ENCODE peak calls at places on chromosomes 16 and 17, in seven cellular contexts. K, U, B, X, N, E and V are unnamed samples.

GRCh38 chr16:28538733-28539596 is at the start of gene NUPR1:
- DNase-seq in K (no peak), U (no peak), B (no peak), X (peak; percentile 98), N (peak; percentile 50), E (peak; percentile 58), V (peak; percentile 60)

GRCh38 chr16:68287276-68288251 is 23.2 kb downstream of the SLC7A6OS start:
- DNase-seq in K (no peak), U (no peak), B (no peak), X (peak; percentile 77), N (no peak), E (no peak), V (peak; percentile 49)

GRCh38 chr17:77188084-77189066 is 47.6 kb downstream of the SEC14L1 start:
- DNase-seq in K (no peak), U (no peak), B (no peak), X (no peak), N (no peak), E (no peak), V (no peak)

GRCh38 chr17:82356028-82356427 is 3.0 kb upstream of the TEX19 start:
- DNase-seq in K (no peak), U (no peak), B (no peak), X (peak; percentile 22), N (no peak), E (no peak), V (no peak)

GRCh38 chr16:11570796-11571195 is 15.9 kb downstream of the LITAF start:
- DNase-seq in K (no peak), U (no peak), B (no peak), X (no peak), N (no peak), E (no peak), V (no peak)

GRCh38 chr16:799111-799947 is 1.2 kb downstream of the GNG13 start:
- DNase-seq in K (no peak), U (no peak), B (no peak), X (no peak), N (no peak), E (no peak), V (no peak)

GRCh38 chr17:3512512-3513171 is 36.8 kb downstream of the ASPA start:
- DNase-seq in K (no peak), U (no peak), B (peak; percentile 23), X (peak; percentile 83), N (peak; percentile 82), E (peak; percentile 15), V (no peak)

GRCh38 chr16:10629592-10629963 is 49.2 kb upstream of the EMP2 start:
- DNase-seq in K (no peak), U (no peak), B (no peak), X (no peak), N (no peak), E (no peak), V (no peak)

GRCh38 chr16:3514621-3515020 is 13.8 kb downstream of the CLUAP1 start:
- DNase-seq in K (no peak), U (no peak), B (no peak), X (peak; percentile 94), N (no peak), E (peak; percentile 60), V (peak; percentile 70)

GRCh38 chr17:19933221-19933620 is 44.4 kb downstream of the AKAP10 start:
- DNase-seq in K (no peak), U (no peak), B (no peak), X (peak; percentile 65), N (no peak), E (no peak), V (no peak)

GRCh38 chr16:53356478-53357207 is 77.6 kb upstream of the RBL2 start:
- DNase-seq in K (no peak), U (no peak), B (no peak), X (no peak), N (no peak), E (no peak), V (no peak)